ENCODE peak calls at places on chromosomes 2 and 18, in eight cellular contexts. One of them, this sample, is unnamed.

GRCh38 chr18:74264303-74265020 is 27.3 kb downstream of the CYB5A start:
- DNase-seq in fibroblast of lung: no peak
- DNase-seq in MM.1S: no peak
- DNase-seq in neural progenitor cell: no peak
- DNase-seq in neuronal stem cell: no peak
- DNase-seq in OCI-LY7: no peak
- DNase-seq in HCT116: no peak
- DNase-seq in PC-3: no peak
- DNase-seq in this sample: no peak

GRCh38 chr18:6022840-6023239 is 127.5 kb upstream of the TMEM200C start:
- DNase-seq in fibroblast of lung: peak
- DNase-seq in MM.1S: no peak
- DNase-seq in PC-3: no peak
- DNase-seq in HCT116: no peak
- DNase-seq in neural progenitor cell: peak
- DNase-seq in OCI-LY7: no peak
- DNase-seq in neuronal stem cell: peak
- DNase-seq in this sample: no peak

GRCh38 chr18:36809590-36810381 is 19.0 kb downstream of the TPGS2 start:
- DNase-seq in neuronal stem cell: peak
- DNase-seq in MM.1S: peak
- DNase-seq in OCI-LY7: peak
- DNase-seq in HCT116: peak
- DNase-seq in neural progenitor cell: peak
- DNase-seq in fibroblast of lung: peak
- DNase-seq in PC-3: peak
- DNase-seq in this sample: peak

GRCh38 chr2:64192080-64192479 is 47.9 kb upstream of the PELI1 start:
- DNase-seq in PC-3: no peak
- DNase-seq in fibroblast of lung: no peak
- DNase-seq in neuronal stem cell: no peak
- DNase-seq in MM.1S: peak
- DNase-seq in OCI-LY7: no peak
- DNase-seq in neural progenitor cell: no peak
- DNase-seq in HCT116: no peak
- DNase-seq in this sample: no peak

GRCh38 chr18:69774831-69775230 is 172.8 kb downstream of the CD226 start:
- DNase-seq in HCT116: no peak
- DNase-seq in MM.1S: no peak
- DNase-seq in PC-3: no peak
- DNase-seq in neuronal stem cell: no peak
- DNase-seq in neural progenitor cell: no peak
- DNase-seq in fibroblast of lung: no peak
- DNase-seq in OCI-LY7: no peak
- DNase-seq in this sample: no peak

GRCh38 chr2:219461061-219461514 is 26.4 kb downstream of the SPEG start:
- DNase-seq in OCI-LY7: peak
- DNase-seq in neuronal stem cell: no peak
- DNase-seq in MM.1S: no peak
- DNase-seq in HCT116: no peak
- DNase-seq in fibroblast of lung: peak
- DNase-seq in PC-3: no peak
- DNase-seq in neural progenitor cell: peak
- DNase-seq in this sample: peak

GRCh38 chr2:20641123-20641985 is 9.5 kb downstream of the HS1BP3 start:
- DNase-seq in neural progenitor cell: no peak
- DNase-seq in PC-3: peak
- DNase-seq in OCI-LY7: no peak
- DNase-seq in fibroblast of lung: peak
- DNase-seq in MM.1S: no peak
- DNase-seq in HCT116: no peak
- DNase-seq in neuronal stem cell: no peak
- DNase-seq in this sample: no peak

GRCh38 chr2:128545829-128546228 is 227.2 kb upstream of the HS6ST1 start:
- DNase-seq in PC-3: no peak
- DNase-seq in HCT116: no peak
- DNase-seq in OCI-LY7: no peak
- DNase-seq in MM.1S: no peak
- DNase-seq in neural progenitor cell: no peak
- DNase-seq in fibroblast of lung: no peak
- DNase-seq in neuronal stem cell: no peak
- DNase-seq in this sample: no peak

GRCh38 chr18:24426398-24427294 is at the start of gene IMPACT:
- DNase-seq in fibroblast of lung: peak
- DNase-seq in OCI-LY7: no peak
- DNase-seq in neuronal stem cell: peak
- DNase-seq in MM.1S: peak
- DNase-seq in PC-3: peak
- DNase-seq in neural progenitor cell: peak
- DNase-seq in HCT116: peak
- DNase-seq in this sample: no peak

GRCh38 chr2:72827999-72828646 is 2.3 kb upstream of the EXOC6B start:
- DNase-seq in HCT116: no peak
- DNase-seq in MM.1S: no peak
- DNase-seq in neuronal stem cell: no peak
- DNase-seq in PC-3: peak
- DNase-seq in neural progenitor cell: no peak
- DNase-seq in OCI-LY7: no peak
- DNase-seq in fibroblast of lung: peak
- DNase-seq in this sample: no peak

GRCh38 chr2:9222246-9222898 is 15.8 kb downstream of the ASAP2 start:
- DNase-seq in OCI-LY7: no peak
- DNase-seq in fibroblast of lung: peak
- DNase-seq in MM.1S: no peak
- DNase-seq in neuronal stem cell: no peak
- DNase-seq in HCT116: no peak
- DNase-seq in neural progenitor cell: no peak
- DNase-seq in PC-3: no peak
- DNase-seq in this sample: no peak

GRCh38 chr2:24315669-24316068 is 44.7 kb downstream of the ITSN2 start:
- DNase-seq in fibroblast of lung: no peak
- DNase-seq in neural progenitor cell: no peak
- DNase-seq in neuronal stem cell: no peak
- DNase-seq in OCI-LY7: peak
- DNase-seq in HCT116: no peak
- DNase-seq in PC-3: no peak
- DNase-seq in MM.1S: no peak
- DNase-seq in this sample: no peak

GRCh38 chr2:231664727-231665126 is 43.6 kb upstream of the PTMA start:
- DNase-seq in neuronal stem cell: no peak
- DNase-seq in HCT116: no peak
- DNase-seq in OCI-LY7: no peak
- DNase-seq in neural progenitor cell: peak
- DNase-seq in MM.1S: no peak
- DNase-seq in fibroblast of lung: no peak
- DNase-seq in PC-3: no peak
- DNase-seq in this sample: no peak
- H3K4me2 ChIP-seq in neuronal stem cell: no peak
- H3K4me2 ChIP-seq in HCT116: peak
- H3K4me2 ChIP-seq in OCI-LY7: peak
- H3K4me2 ChIP-seq in neural progenitor cell: no peak
- H3K4me2 ChIP-seq in MM.1S: no peak
- H3K4me2 ChIP-seq in fibroblast of lung: no peak
- H3K4me2 ChIP-seq in PC-3: no peak
- H3K4me2 ChIP-seq in this sample: no peak

GRCh38 chr2:27830616-27831120 is 59.1 kb downstream of the MRPL33 start:
- DNase-seq in fibroblast of lung: no peak
- DNase-seq in neural progenitor cell: no peak
- DNase-seq in neuronal stem cell: no peak
- DNase-seq in MM.1S: no peak
- DNase-seq in PC-3: peak
- DNase-seq in HCT116: no peak
- DNase-seq in OCI-LY7: no peak
- DNase-seq in this sample: no peak
- H3K4me2 ChIP-seq in fibroblast of lung: no peak
- H3K4me2 ChIP-seq in neural progenitor cell: no peak
- H3K4me2 ChIP-seq in neuronal stem cell: no peak
- H3K4me2 ChIP-seq in MM.1S: no peak
- H3K4me2 ChIP-seq in PC-3: no peak
- H3K4me2 ChIP-seq in HCT116: no peak
- H3K4me2 ChIP-seq in OCI-LY7: no peak
- H3K4me2 ChIP-seq in this sample: no peak

GRCh38 chr18:8786766-8787670 is 81.7 kb downstream of the MTCL1 start:
- DNase-seq in HCT116: no peak
- DNase-seq in fibroblast of lung: no peak
- DNase-seq in MM.1S: no peak
- DNase-seq in neural progenitor cell: peak
- DNase-seq in PC-3: no peak
- DNase-seq in OCI-LY7: no peak
- DNase-seq in neuronal stem cell: no peak
- DNase-seq in this sample: no peak
- H3K4me2 ChIP-seq in HCT116: no peak
- H3K4me2 ChIP-seq in fibroblast of lung: no peak
- H3K4me2 ChIP-seq in MM.1S: no peak
- H3K4me2 ChIP-seq in neural progenitor cell: no peak
- H3K4me2 ChIP-seq in PC-3: no peak
- H3K4me2 ChIP-seq in OCI-LY7: no peak
- H3K4me2 ChIP-seq in neuronal stem cell: no peak
- H3K4me2 ChIP-seq in this sample: no peak

GRCh38 chr2:217070611-217071010 is 210.7 kb upstream of the TNP1 start:
- DNase-seq in fibroblast of lung: no peak
- DNase-seq in neural progenitor cell: no peak
- DNase-seq in neuronal stem cell: no peak
- DNase-seq in PC-3: no peak
- DNase-seq in HCT116: no peak
- DNase-seq in OCI-LY7: no peak
- DNase-seq in MM.1S: no peak
- DNase-seq in this sample: no peak

GRCh38 chr2:217068677-217069250 is 208.9 kb upstream of the TNP1 start:
- DNase-seq in OCI-LY7: no peak
- DNase-seq in neural progenitor cell: no peak
- DNase-seq in PC-3: no peak
- DNase-seq in fibroblast of lung: no peak
- DNase-seq in neuronal stem cell: no peak
- DNase-seq in MM.1S: no peak
- DNase-seq in HCT116: no peak
- DNase-seq in this sample: no peak

GRCh38 chr2:217070043-217070430 is 210.2 kb upstream of the TNP1 start:
- DNase-seq in OCI-LY7: no peak
- DNase-seq in fibroblast of lung: no peak
- DNase-seq in neuronal stem cell: no peak
- DNase-seq in PC-3: no peak
- DNase-seq in MM.1S: no peak
- DNase-seq in HCT116: no peak
- DNase-seq in neural progenitor cell: no peak
- DNase-seq in this sample: no peak

GRCh38 chr2:217069263-217070042 is 209.6 kb upstream of the TNP1 start:
- DNase-seq in neuronal stem cell: no peak
- DNase-seq in fibroblast of lung: no peak
- DNase-seq in HCT116: no peak
- DNase-seq in neural progenitor cell: no peak
- DNase-seq in PC-3: no peak
- DNase-seq in MM.1S: no peak
- DNase-seq in OCI-LY7: no peak
- DNase-seq in this sample: no peak

GRCh38 chr2:217071416-217071815 is 211.6 kb upstream of the TNP1 start:
- DNase-seq in OCI-LY7: no peak
- DNase-seq in neural progenitor cell: no peak
- DNase-seq in neuronal stem cell: no peak
- DNase-seq in PC-3: no peak
- DNase-seq in fibroblast of lung: peak
- DNase-seq in HCT116: no peak
- DNase-seq in MM.1S: no peak
- DNase-seq in this sample: no peak
- H3K4me2 ChIP-seq in OCI-LY7: no peak
- H3K4me2 ChIP-seq in neural progenitor cell: no peak
- H3K4me2 ChIP-seq in neuronal stem cell: no peak
- H3K4me2 ChIP-seq in PC-3: no peak
- H3K4me2 ChIP-seq in fibroblast of lung: no peak
- H3K4me2 ChIP-seq in HCT116: no peak
- H3K4me2 ChIP-seq in MM.1S: no peak
- H3K4me2 ChIP-seq in this sample: no peak

GRCh38 chr2:206856474-206856873 is 82.8 kb upstream of the CPO start:
- DNase-seq in OCI-LY7: no peak
- DNase-seq in HCT116: no peak
- DNase-seq in PC-3: peak
- DNase-seq in neural progenitor cell: no peak
- DNase-seq in fibroblast of lung: peak
- DNase-seq in MM.1S: no peak
- DNase-seq in neuronal stem cell: no peak
- DNase-seq in this sample: no peak
- H3K4me2 ChIP-seq in OCI-LY7: no peak
- H3K4me2 ChIP-seq in HCT116: no peak
- H3K4me2 ChIP-seq in PC-3: no peak
- H3K4me2 ChIP-seq in neural progenitor cell: no peak
- H3K4me2 ChIP-seq in fibroblast of lung: no peak
- H3K4me2 ChIP-seq in MM.1S: no peak
- H3K4me2 ChIP-seq in neuronal stem cell: no peak
- H3K4me2 ChIP-seq in this sample: no peak

DNA sequence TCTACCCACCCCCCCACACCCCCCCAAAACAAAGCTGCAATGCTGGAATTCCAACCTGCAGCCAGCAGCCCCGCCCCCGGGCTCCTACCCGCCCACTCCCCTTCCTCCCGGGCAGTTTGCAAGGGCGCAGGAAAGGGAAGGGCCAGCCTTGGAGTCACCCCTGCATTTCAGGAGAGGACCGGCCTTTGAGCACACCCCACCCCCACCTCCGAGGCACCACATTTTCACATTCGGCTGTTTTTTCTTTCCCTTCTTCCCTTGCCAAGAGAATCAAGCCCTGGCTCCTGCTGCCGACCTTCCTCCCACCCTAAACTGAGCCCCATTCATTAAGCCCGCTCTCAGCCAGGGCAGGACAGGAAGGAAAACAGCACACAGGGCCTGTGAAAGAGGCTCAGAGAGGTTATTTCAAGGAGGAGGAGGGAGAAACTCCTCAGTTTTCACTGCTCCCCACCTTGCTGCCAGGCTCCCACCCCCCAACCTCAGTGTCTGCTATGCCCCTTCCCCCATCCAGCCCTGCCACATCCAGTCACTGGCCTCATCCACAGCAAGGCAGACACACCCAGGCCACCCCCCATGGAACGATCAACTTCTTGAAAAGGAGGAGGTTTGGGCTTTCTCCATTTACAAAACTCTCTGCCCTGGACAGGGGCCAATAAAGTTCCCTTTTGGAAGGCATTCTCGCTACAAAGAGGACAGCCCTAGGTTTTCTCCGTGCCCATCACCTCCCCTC is 11.2 kb downstream of the SMAD7 start:
- DNase-seq in fibroblast of lung: peak
- DNase-seq in HCT116: no peak
- DNase-seq in PC-3: no peak
- DNase-seq in OCI-LY7: no peak
- DNase-seq in neuronal stem cell: no peak
- DNase-seq in neural progenitor cell: peak
- DNase-seq in MM.1S: no peak
- DNase-seq in this sample: no peak
- H3K4me2 ChIP-seq in fibroblast of lung: peak
- H3K4me2 ChIP-seq in HCT116: peak
- H3K4me2 ChIP-seq in PC-3: no peak
- H3K4me2 ChIP-seq in OCI-LY7: no peak
- H3K4me2 ChIP-seq in neuronal stem cell: peak
- H3K4me2 ChIP-seq in neural progenitor cell: peak
- H3K4me2 ChIP-seq in MM.1S: peak
- H3K4me2 ChIP-seq in this sample: no peak

GRCh38 chr18:77081387-77081773 is 51.2 kb downstream of the MBP start:
- DNase-seq in OCI-LY7: no peak
- DNase-seq in neuronal stem cell: no peak
- DNase-seq in MM.1S: no peak
- DNase-seq in HCT116: no peak
- DNase-seq in neural progenitor cell: no peak
- DNase-seq in PC-3: no peak
- DNase-seq in fibroblast of lung: peak
- DNase-seq in this sample: no peak
- H3K4me2 ChIP-seq in OCI-LY7: peak
- H3K4me2 ChIP-seq in neuronal stem cell: no peak
- H3K4me2 ChIP-seq in MM.1S: no peak
- H3K4me2 ChIP-seq in HCT116: peak
- H3K4me2 ChIP-seq in neural progenitor cell: no peak
- H3K4me2 ChIP-seq in PC-3: no peak
- H3K4me2 ChIP-seq in fibroblast of lung: no peak
- H3K4me2 ChIP-seq in this sample: no peak

GRCh38 chr2:235553291-235553690 is 59.4 kb downstream of the AGAP1 start:
- DNase-seq in fibroblast of lung: no peak
- DNase-seq in OCI-LY7: no peak
- DNase-seq in neuronal stem cell: no peak
- DNase-seq in neural progenitor cell: no peak
- DNase-seq in PC-3: no peak
- DNase-seq in HCT116: no peak
- DNase-seq in MM.1S: no peak
- DNase-seq in this sample: no peak
- H3K4me2 ChIP-seq in fibroblast of lung: no peak
- H3K4me2 ChIP-seq in OCI-LY7: no peak
- H3K4me2 ChIP-seq in neuronal stem cell: no peak
- H3K4me2 ChIP-seq in neural progenitor cell: no peak
- H3K4me2 ChIP-seq in PC-3: no peak
- H3K4me2 ChIP-seq in HCT116: no peak
- H3K4me2 ChIP-seq in MM.1S: peak
- H3K4me2 ChIP-seq in this sample: no peak

This sample was measured in DND-41.